ENCODE peak calls at places on chromosome 4, in nine cellular contexts. Y is fibroblast of lung, C is neural crest cell, M is PC-3, B is H9, F is fibroblast of the aortic adventitia, K is RWPE1, X is psoas muscle, I is heart right ventricle. T is an unnamed sample.

GRCh38 chr4:165384608-165385007 is 5.8 kb downstream of the CPE start:
- DNase-seq in I (no peak), X (no peak), B (no peak), Y (peak; percentile 56), K (no peak), C (no peak), M (no peak), F (peak; percentile 75), T (no peak)

GRCh38 chr4:57148177-57148576 is 38.0 kb upstream of the IGFBP7 start:
- DNase-seq in B (no peak), X (no peak), M (no peak), C (no peak), F (no peak), Y (peak; percentile 40), I (no peak), K (no peak), T (no peak)

GRCh38 chr4:8537041-8537461 is 43.1 kb upstream of the GPR78 start:
- DNase-seq in X (peak; percentile 56), Y (peak; percentile 81), F (peak; percentile 92), C (no peak), I (no peak), M (peak; percentile 93), B (no peak), K (peak; percentile 79), T (no peak)

GRCh38 chr4:140609548-140610425 is 41.0 kb upstream of the UCP1 start:
- DNase-seq in M (peak; percentile 71), I (no peak), F (peak; percentile 69), X (no peak), C (no peak), K (peak; percentile 66), Y (peak; percentile 36), B (no peak), T (peak; percentile 66)

GRCh38 chr4:72286185-72286584 is 254.4 kb downstream of the NPFFR2 start:
- DNase-seq in K (peak; percentile 24), F (peak; percentile 40), Y (peak; percentile 32), X (no peak), I (no peak), C (no peak), B (no peak), M (peak; percentile 70), T (no peak)

GRCh38 chr4:151013944-151014343 is 1.1 kb downstream of the LRBA start:
- DNase-seq in M (no peak), F (peak; percentile 5), B (no peak), C (no peak), Y (no peak), I (no peak), X (no peak), K (no peak), T (no peak)

GRCh38 chr4:78656968-78657445 is 105.4 kb downstream of the ANXA3 start:
- DNase-seq in I (no peak), F (no peak), B (no peak), M (no peak), K (no peak), Y (peak; percentile 59), C (no peak), X (no peak), T (no peak)

GRCh38 chr4:147463065-147463464 is 17.8 kb upstream of the EDNRA start:
- DNase-seq in I (no peak), F (no peak), M (no peak), B (no peak), C (no peak), X (no peak), Y (no peak), K (no peak), T (no peak)

GRCh38 chr4:6435010-6435409 is 37.4 kb downstream of the PPP2R2C start:
- DNase-seq in F (no peak), X (no peak), I (no peak), B (no peak), C (no peak), K (no peak), Y (no peak), M (no peak), T (no peak)

GRCh38 chr4:43456383-43456782 is 563.9 kb downstream of the GRXCR1 start:
- DNase-seq in I (no peak), F (peak; percentile 81), C (no peak), X (no peak), B (no peak), K (peak; percentile 23), M (peak; percentile 91), Y (peak; percentile 91), T (no peak)

GRCh38 chr4:80215449-80216052 is 18.2 kb downstream of the PRDM8 start:
- DNase-seq in B (no peak), K (no peak), M (peak; percentile 50), Y (peak; percentile 44), X (no peak), I (no peak), F (peak; percentile 78), C (no peak), T (peak; percentile 29)

GRCh38 chr4:81807927-81808672 is 336.4 kb upstream of the RASGEF1B start:
- DNase-seq in C (no peak), F (peak; percentile 28), I (no peak), B (no peak), Y (no peak), K (no peak), X (no peak), M (peak; percentile 39), T (no peak)

GRCh38 chr4:6362896-6363295 is 93.2 kb downstream of the WFS1 start:
- DNase-seq in M (peak; percentile 16), B (peak; percentile 73), F (peak; percentile 18), K (peak; percentile 20), I (peak; percentile 33), C (peak; percentile 68), X (peak; percentile 32), Y (peak; percentile 30), T (peak; percentile 45)

GRCh38 chr4:55345980-55346850 is at the start of gene SRD5A3:
- DNase-seq in M (peak; percentile 90), F (peak; percentile 73), K (peak; percentile 71), Y (peak; percentile 79), I (peak; percentile 91), C (peak; percentile 92), B (peak; percentile 79), X (peak; percentile 93), T (peak; percentile 92)

GRCh38 chr4:20176881-20177280 is 74.8 kb upstream of the SLIT2 start:
- DNase-seq in K (no peak), X (no peak), Y (peak; percentile 58), I (no peak), C (no peak), M (no peak), F (no peak), B (no peak), T (no peak)

GRCh38 chr4:8409271-8410065 is 31.1 kb downstream of the ACOX3 start:
- DNase-seq in K (no peak), C (no peak), B (no peak), I (peak; percentile 62), Y (no peak), F (peak; percentile 70), X (peak; percentile 80), M (peak; percentile 3), T (no peak)

GRCh38 chr4:53281438-53281837 is 84.4 kb downstream of the SCFD2 start:
- DNase-seq in B (no peak), M (no peak), I (no peak), F (peak; percentile 6), C (no peak), K (no peak), Y (no peak), X (no peak), T (no peak)

GRCh38 chr4:26238426-26238781 is 82.4 kb upstream of the RBPJ start:
- DNase-seq in M (peak; percentile 78), B (no peak), C (no peak), F (no peak), Y (no peak), K (no peak), X (no peak), I (no peak), T (no peak)

GRCh38 chr4:38177792-38178665 is 217.8 kb downstream of the PTTG2 start:
- DNase-seq in K (no peak), X (peak; percentile 91), Y (no peak), C (no peak), M (no peak), B (no peak), I (peak; percentile 78), F (peak; percentile 84), T (no peak)

GRCh38 chr4:84167089-84167488 is 332.0 kb downstream of the NKX6-1 start:
- DNase-seq in F (no peak), B (no peak), M (no peak), K (no peak), I (no peak), Y (no peak), X (no peak), C (no peak), T (no peak)
- TF ChIP-seq CTCF in F (no peak), B (no peak), M (no peak), K (no peak), I (no peak), Y (no peak), X (no peak), C (no peak), T (no peak)

GRCh38 chr4:124501579-124501978 is 211.0 kb downstream of the ANKRD50 start:
- DNase-seq in B (no peak), C (no peak), I (no peak), X (no peak), M (no peak), F (no peak), Y (no peak), K (no peak), T (no peak)
- TF ChIP-seq CTCF in B (no peak), C (no peak), I (no peak), X (no peak), M (no peak), F (no peak), Y (no peak), K (no peak), T (no peak)

GRCh38 chr4:95619525-95620443 is 71.0 kb upstream of the UNC5C start:
- DNase-seq in B (no peak), F (no peak), Y (no peak), C (no peak), X (no peak), M (no peak), I (no peak), K (no peak), T (no peak)

GRCh38 chr4:95627004-95627403 is 78.2 kb upstream of the UNC5C start:
- DNase-seq in M (peak; percentile 28), C (no peak), I (no peak), X (no peak), K (no peak), Y (peak; percentile 1), B (no peak), F (no peak), T (no peak)

GRCh38 chr4:95627709-95628108 is 78.9 kb upstream of the UNC5C start:
- DNase-seq in C (no peak), F (no peak), M (no peak), K (no peak), X (no peak), I (no peak), B (no peak), Y (no peak), T (no peak)

GRCh38 chr4:95625020-95625419 is 76.2 kb upstream of the UNC5C start:
- DNase-seq in C (no peak), I (no peak), Y (no peak), M (no peak), F (no peak), B (no peak), X (no peak), K (no peak), T (no peak)
- TF ChIP-seq CTCF in C (no peak), I (no peak), Y (no peak), M (no peak), F (no peak), B (no peak), X (no peak), K (no peak), T (no peak)

DNA sequence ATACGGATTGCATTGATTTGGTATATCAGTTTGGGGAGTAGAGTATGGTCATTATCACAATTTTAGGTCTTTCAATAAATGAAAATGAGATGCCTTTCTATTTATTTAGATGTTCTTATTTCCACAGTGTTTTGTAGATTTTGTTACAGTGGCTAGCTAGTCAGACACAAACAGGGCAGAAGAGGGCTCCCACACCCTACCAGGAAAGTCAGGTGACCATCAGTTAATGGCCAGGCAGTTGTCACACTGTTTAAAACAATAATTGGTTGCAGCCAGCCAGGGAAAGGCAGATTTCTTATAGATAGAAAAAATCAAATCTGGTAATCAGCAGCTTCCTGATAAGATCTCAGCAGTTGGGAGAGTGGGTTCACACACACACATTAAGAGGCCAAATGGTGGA is 57.2 kb downstream of the UGT2B17 start:
- DNase-seq in F (no peak), K (no peak), B (no peak), M (no peak), X (no peak), I (no peak), C (no peak), Y (no peak), T (no peak)
- TF ChIP-seq CTCF in F (no peak), K (no peak), B (no peak), M (peak; percentile 21), X (no peak), I (no peak), C (no peak), Y (no peak), T (no peak)